ENCODE peak calls at places on chromosomes 2 and 18, in six cellular contexts. One of them, this sample, is unnamed.

GRCh38 chr2:220916931-220917330 is 655.2 kb downstream of the EPHA4 start:
- DNase-seq in cardiac muscle cell: no peak
- DNase-seq in astrocyte: no peak
- DNase-seq in fibroblast of lung: no peak
- DNase-seq in pancreas: no peak
- DNase-seq in trophoblast cell: no peak
- DNase-seq in this sample: no peak

GRCh38 chr18:13809521-13810252 is 14.3 kb upstream of the MC5R start:
- DNase-seq in pancreas: no peak
- DNase-seq in astrocyte: no peak
- DNase-seq in fibroblast of lung: no peak
- DNase-seq in cardiac muscle cell: no peak
- DNase-seq in trophoblast cell: peak; percentile 36
- DNase-seq in this sample: no peak

GRCh38 chr2:109126501-109126860 is 2.5 kb upstream of the SH3RF3 start:
- DNase-seq in cardiac muscle cell: peak; percentile 88
- DNase-seq in fibroblast of lung: peak; percentile 89
- DNase-seq in trophoblast cell: peak; percentile 61
- DNase-seq in astrocyte: peak; percentile 90
- DNase-seq in pancreas: no peak
- DNase-seq in this sample: no peak

GRCh38 chr2:31075393-31075792 is 62.8 kb downstream of the GALNT14 start:
- DNase-seq in cardiac muscle cell: no peak
- DNase-seq in astrocyte: no peak
- DNase-seq in pancreas: no peak
- DNase-seq in fibroblast of lung: no peak
- DNase-seq in trophoblast cell: no peak
- DNase-seq in this sample: no peak

GRCh38 chr18:74775239-74775638 is 177.6 kb downstream of the ZNF407 start:
- DNase-seq in cardiac muscle cell: peak; percentile 28
- DNase-seq in trophoblast cell: no peak
- DNase-seq in pancreas: no peak
- DNase-seq in astrocyte: peak; percentile 86
- DNase-seq in fibroblast of lung: peak; percentile 94
- DNase-seq in this sample: no peak

GRCh38 chr2:205687018-205687956 is 5.0 kb downstream of the NRP2 start:
- DNase-seq in fibroblast of lung: no peak
- DNase-seq in astrocyte: no peak
- DNase-seq in trophoblast cell: no peak
- DNase-seq in pancreas: no peak
- DNase-seq in cardiac muscle cell: no peak
- DNase-seq in this sample: no peak

GRCh38 chr2:175039490-175039889 is 34.3 kb upstream of the CHN1 start:
- DNase-seq in cardiac muscle cell: no peak
- DNase-seq in astrocyte: no peak
- DNase-seq in pancreas: no peak
- DNase-seq in fibroblast of lung: no peak
- DNase-seq in trophoblast cell: no peak
- DNase-seq in this sample: no peak

GRCh38 chr2:149278146-149278878 is 52.1 kb upstream of the LYPD6 start:
- DNase-seq in pancreas: no peak
- DNase-seq in fibroblast of lung: peak; percentile 8
- DNase-seq in cardiac muscle cell: no peak
- DNase-seq in trophoblast cell: no peak
- DNase-seq in astrocyte: no peak
- DNase-seq in this sample: no peak

GRCh38 chr18:44696892-44697291 is 16.2 kb downstream of the SETBP1 start:
- DNase-seq in trophoblast cell: peak; percentile 45
- DNase-seq in astrocyte: peak; percentile 47
- DNase-seq in cardiac muscle cell: peak; percentile 44
- DNase-seq in pancreas: peak; percentile 56
- DNase-seq in fibroblast of lung: no peak
- DNase-seq in this sample: no peak

GRCh38 chr18:48488388-48488850 is 50.4 kb upstream of the CTIF start:
- DNase-seq in fibroblast of lung: peak; percentile 73
- DNase-seq in cardiac muscle cell: peak; percentile 98
- DNase-seq in pancreas: peak; percentile 84
- DNase-seq in trophoblast cell: peak; percentile 89
- DNase-seq in astrocyte: peak; percentile 95
- DNase-seq in this sample: no peak

GRCh38 chr2:174780191-174780590 is 15.9 kb upstream of the CHRNA1 start:
- DNase-seq in fibroblast of lung: no peak
- DNase-seq in pancreas: no peak
- DNase-seq in astrocyte: peak; percentile 45
- DNase-seq in trophoblast cell: peak; percentile 71
- DNase-seq in cardiac muscle cell: no peak
- DNase-seq in this sample: no peak

GRCh38 chr2:489838-490237 is 187.4 kb downstream of the TMEM18 start:
- DNase-seq in fibroblast of lung: no peak
- DNase-seq in astrocyte: no peak
- DNase-seq in pancreas: no peak
- DNase-seq in trophoblast cell: no peak
- DNase-seq in cardiac muscle cell: no peak
- DNase-seq in this sample: no peak

GRCh38 chr2:26472821-26473655 is 4.9 kb downstream of the OTOF start:
- DNase-seq in pancreas: peak; percentile 24
- DNase-seq in cardiac muscle cell: no peak
- DNase-seq in astrocyte: no peak
- DNase-seq in fibroblast of lung: no peak
- DNase-seq in trophoblast cell: no peak
- DNase-seq in this sample: no peak

GRCh38 chr18:73891572-73892421 is 255.8 kb downstream of the FBXO15 start:
- DNase-seq in pancreas: no peak
- DNase-seq in trophoblast cell: no peak
- DNase-seq in fibroblast of lung: no peak
- DNase-seq in cardiac muscle cell: no peak
- DNase-seq in astrocyte: no peak
- DNase-seq in this sample: no peak

GRCh38 chr18:9531791-9532410 is 56.6 kb downstream of the RALBP1 start:
- DNase-seq in trophoblast cell: peak; percentile 97
- DNase-seq in astrocyte: peak; percentile 26
- DNase-seq in cardiac muscle cell: no peak
- DNase-seq in fibroblast of lung: no peak
- DNase-seq in pancreas: no peak
- DNase-seq in this sample: no peak

GRCh38 chr2:9327873-9328352 is 95.4 kb downstream of the ITGB1BP1 start:
- DNase-seq in cardiac muscle cell: peak; percentile 33
- DNase-seq in astrocyte: no peak
- DNase-seq in fibroblast of lung: peak; percentile 56
- DNase-seq in trophoblast cell: no peak
- DNase-seq in pancreas: no peak
- DNase-seq in this sample: no peak

GRCh38 chr18:25066536-25066935 is 285.4 kb downstream of the ZNF521 start:
- DNase-seq in astrocyte: peak; percentile 38
- DNase-seq in trophoblast cell: no peak
- DNase-seq in pancreas: no peak
- DNase-seq in fibroblast of lung: no peak
- DNase-seq in cardiac muscle cell: peak; percentile 5
- DNase-seq in this sample: no peak

GRCh38 chr18:78805840-78806239 is 173.8 kb upstream of the SALL3 start:
- DNase-seq in astrocyte: no peak
- DNase-seq in cardiac muscle cell: no peak
- DNase-seq in fibroblast of lung: no peak
- DNase-seq in pancreas: no peak
- DNase-seq in trophoblast cell: no peak
- DNase-seq in this sample: no peak

GRCh38 chr2:138689705-138690104 is 90.5 kb downstream of the NXPH2 start:
- DNase-seq in pancreas: no peak
- DNase-seq in fibroblast of lung: no peak
- DNase-seq in trophoblast cell: no peak
- DNase-seq in cardiac muscle cell: no peak
- DNase-seq in astrocyte: no peak
- DNase-seq in this sample: no peak

GRCh38 chr18:13446581-13447470 is 228.3 kb downstream of the LDLRAD4 start:
- DNase-seq in astrocyte: no peak
- DNase-seq in cardiac muscle cell: no peak
- DNase-seq in trophoblast cell: peak; percentile 88
- DNase-seq in pancreas: no peak
- DNase-seq in fibroblast of lung: no peak
- DNase-seq in this sample: no peak

GRCh38 chr2:101734511-101735165 is 37.1 kb downstream of the MAP4K4 start:
- DNase-seq in pancreas: no peak
- DNase-seq in fibroblast of lung: no peak
- DNase-seq in astrocyte: no peak
- DNase-seq in trophoblast cell: no peak
- DNase-seq in cardiac muscle cell: no peak
- DNase-seq in this sample: no peak

GRCh38 chr18:31401156-31402025 is 24.8 kb downstream of the DSG4 start:
- DNase-seq in trophoblast cell: no peak
- DNase-seq in pancreas: no peak
- DNase-seq in fibroblast of lung: no peak
- DNase-seq in cardiac muscle cell: no peak
- DNase-seq in astrocyte: peak; percentile 14
- DNase-seq in this sample: no peak

GRCh38 chr2:57692395-57692794 is 354.2 kb upstream of the VRK2 start:
- DNase-seq in fibroblast of lung: no peak
- DNase-seq in pancreas: no peak
- DNase-seq in astrocyte: no peak
- DNase-seq in cardiac muscle cell: no peak
- DNase-seq in trophoblast cell: no peak
- DNase-seq in this sample: no peak

GRCh38 chr2:102064679-102065674 is 73.2 kb downstream of the IL1R2 start:
- DNase-seq in astrocyte: peak; percentile 69
- DNase-seq in pancreas: no peak
- DNase-seq in cardiac muscle cell: peak; percentile 86
- DNase-seq in trophoblast cell: peak; percentile 52
- DNase-seq in fibroblast of lung: no peak
- DNase-seq in this sample: no peak

GRCh38 chr2:172813314-172813888 is 77.8 kb downstream of the RAPGEF4 start:
- DNase-seq in trophoblast cell: peak; percentile 64
- DNase-seq in astrocyte: no peak
- DNase-seq in cardiac muscle cell: peak; percentile 68
- DNase-seq in fibroblast of lung: peak; percentile 54
- DNase-seq in pancreas: no peak
- DNase-seq in this sample: no peak

GRCh38 chr18:59311631-59312030 is 6.8 kb downstream of the CPLX4 start:
- DNase-seq in pancreas: no peak
- DNase-seq in cardiac muscle cell: no peak
- DNase-seq in fibroblast of lung: no peak
- DNase-seq in trophoblast cell: no peak
- DNase-seq in astrocyte: peak; percentile 7
- DNase-seq in this sample: no peak

GRCh38 chr2:62687644-62688043 is 17.9 kb upstream of the EHBP1 start:
- DNase-seq in pancreas: no peak
- DNase-seq in cardiac muscle cell: no peak
- DNase-seq in trophoblast cell: peak; percentile 72
- DNase-seq in fibroblast of lung: no peak
- DNase-seq in astrocyte: peak; percentile 56
- DNase-seq in this sample: no peak

GRCh38 chr2:128425216-128425615 is 106.5 kb upstream of the HS6ST1 start:
- DNase-seq in fibroblast of lung: no peak
- DNase-seq in pancreas: no peak
- DNase-seq in cardiac muscle cell: no peak
- DNase-seq in trophoblast cell: no peak
- DNase-seq in astrocyte: no peak
- DNase-seq in this sample: no peak

GRCh38 chr2:185241556-185241955 is 497.0 kb upstream of the FSIP2 start:
- DNase-seq in cardiac muscle cell: no peak
- DNase-seq in trophoblast cell: no peak
- DNase-seq in fibroblast of lung: no peak
- DNase-seq in pancreas: no peak
- DNase-seq in astrocyte: no peak
- DNase-seq in this sample: no peak

GRCh38 chr2:60925994-60926750 is 44.8 kb downstream of the REL start:
- DNase-seq in trophoblast cell: peak; percentile 66
- DNase-seq in cardiac muscle cell: no peak
- DNase-seq in pancreas: no peak
- DNase-seq in fibroblast of lung: peak; percentile 60
- DNase-seq in astrocyte: peak; percentile 20
- DNase-seq in this sample: no peak

GRCh38 chr2:2901384-2902345 is 476.0 kb downstream of the EIPR1 start:
- DNase-seq in trophoblast cell: no peak
- DNase-seq in fibroblast of lung: no peak
- DNase-seq in cardiac muscle cell: no peak
- DNase-seq in astrocyte: no peak
- DNase-seq in pancreas: no peak
- DNase-seq in this sample: no peak

DNA sequence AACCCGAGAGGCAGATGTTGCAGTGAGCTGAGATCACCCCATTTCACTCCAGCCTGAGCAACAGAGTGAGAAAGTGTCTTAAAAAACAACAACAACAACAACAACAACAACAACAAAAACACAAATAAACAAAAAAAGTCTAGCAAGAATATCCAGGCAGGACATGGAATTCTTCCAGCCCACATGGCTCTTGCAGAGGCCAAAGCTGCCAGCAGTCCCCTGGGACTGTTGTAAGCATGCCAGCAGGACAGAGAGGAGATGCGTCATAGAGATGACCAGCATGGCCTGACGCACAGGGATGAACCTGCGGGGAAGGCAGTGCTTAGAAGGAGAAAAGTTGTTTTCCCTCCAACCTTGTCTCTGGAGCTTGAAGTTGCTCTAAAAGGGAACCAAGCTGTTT is 182.3 kb upstream of the PGAP1 start:
- DNase-seq in astrocyte: peak; percentile 82
- DNase-seq in fibroblast of lung: peak; percentile 86
- DNase-seq in trophoblast cell: peak; percentile 93
- DNase-seq in cardiac muscle cell: peak; percentile 87
- DNase-seq in pancreas: peak; percentile 45
- DNase-seq in this sample: no peak
- H3K27ac ChIP-seq in astrocyte: no peak overlapping the region
- H3K27ac ChIP-seq in fibroblast of lung: no peak overlapping the region
- H3K27ac ChIP-seq in trophoblast cell: peak overlapping the region; percentile 24
- H3K27ac ChIP-seq in cardiac muscle cell: no peak overlapping the region
- H3K27ac ChIP-seq in pancreas: no peak overlapping the region
- H3K27ac ChIP-seq in this sample: peak overlapping the region; percentile 52

GRCh38 chr18:23330423-23330822 is 122.7 kb upstream of the RIOK3 start:
- DNase-seq in trophoblast cell: no peak
- DNase-seq in astrocyte: no peak
- DNase-seq in pancreas: no peak
- DNase-seq in cardiac muscle cell: no peak
- DNase-seq in fibroblast of lung: no peak
- DNase-seq in this sample: no peak
- H3K27ac ChIP-seq in trophoblast cell: no peak overlapping the region
- H3K27ac ChIP-seq in astrocyte: no peak overlapping the region
- H3K27ac ChIP-seq in pancreas: no peak overlapping the region
- H3K27ac ChIP-seq in cardiac muscle cell: no peak overlapping the region
- H3K27ac ChIP-seq in fibroblast of lung: no peak overlapping the region
- H3K27ac ChIP-seq in this sample: no peak overlapping the region

GRCh38 chr2:196549052-196549451 is 90.5 kb upstream of the CCDC150 start:
- DNase-seq in cardiac muscle cell: no peak
- DNase-seq in astrocyte: no peak
- DNase-seq in pancreas: no peak
- DNase-seq in fibroblast of lung: no peak
- DNase-seq in trophoblast cell: no peak
- DNase-seq in this sample: no peak
- H3K27ac ChIP-seq in cardiac muscle cell: no peak overlapping the region
- H3K27ac ChIP-seq in astrocyte: no peak overlapping the region
- H3K27ac ChIP-seq in pancreas: no peak overlapping the region
- H3K27ac ChIP-seq in fibroblast of lung: no peak overlapping the region
- H3K27ac ChIP-seq in trophoblast cell: no peak overlapping the region
- H3K27ac ChIP-seq in this sample: no peak overlapping the region

DNA sequence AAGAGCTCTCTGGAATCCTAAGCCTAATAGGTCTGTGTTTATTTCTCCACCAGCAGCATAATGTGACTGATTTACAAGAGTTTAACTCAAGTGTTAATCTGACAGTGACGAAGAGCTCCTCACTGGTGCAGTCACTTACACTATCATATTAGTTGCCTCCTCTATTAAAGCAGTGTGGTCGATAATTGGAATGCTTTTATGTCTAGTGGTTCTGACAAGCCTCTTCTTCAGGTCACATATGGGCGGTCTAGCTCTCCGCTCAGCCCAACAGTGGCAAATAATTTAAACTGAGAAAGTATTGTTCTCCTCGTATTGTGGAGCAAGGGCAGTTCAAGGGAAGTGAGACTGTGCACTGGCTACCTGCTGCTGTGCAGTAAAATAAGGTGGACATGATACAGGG is 151.9 kb upstream of the POU3F3 start:
- DNase-seq in trophoblast cell: no peak
- DNase-seq in pancreas: no peak
- DNase-seq in astrocyte: no peak
- DNase-seq in cardiac muscle cell: no peak
- DNase-seq in fibroblast of lung: no peak
- DNase-seq in this sample: no peak
- H3K27ac ChIP-seq in trophoblast cell: no peak overlapping the region
- H3K27ac ChIP-seq in pancreas: no peak overlapping the region
- H3K27ac ChIP-seq in astrocyte: no peak overlapping the region
- H3K27ac ChIP-seq in cardiac muscle cell: no peak overlapping the region
- H3K27ac ChIP-seq in fibroblast of lung: no peak overlapping the region
- H3K27ac ChIP-seq in this sample: peak overlapping the region; percentile 85